ENCODE peak calls at places on chromosome 17, in five cellular contexts. I is sigmoid colon, D is uterus, O is stomach, H is IMR-90. M is an unnamed sample. For H3K4me1, the result is how much of the 10 kb centered on the place peaks cover.

GRCh38 chr17:35448214-35448898 is at the start of gene SLFN13:
- DNase-seq in H (peak), I (peak), O (peak), D (peak), M (peak)

GRCh38 chr17:75151893-75152292 is 2.4 kb downstream of the JPT1 start:
- DNase-seq in O (no peak), H (peak), D (no peak), I (no peak), M (no peak)

GRCh38 chr17:46869296-46869695 is 17.9 kb downstream of the WNT9B start:
- DNase-seq in I (no peak), H (no peak), O (no peak), D (no peak), M (no peak)

GRCh38 chr17:47810200-47810821 is 11.3 kb downstream of the OSBPL7 start:
- DNase-seq in D (no peak), O (peak), I (peak), H (peak), M (no peak)

GRCh38 chr17:28548417-28549130 is 3.9 kb downstream of the UNC119 start:
- DNase-seq in D (no peak), O (no peak), H (no peak), I (no peak), M (no peak)

GRCh38 chr17:42543190-42544079 is 7.4 kb downstream of the NAGLU start:
- DNase-seq in I (no peak), D (no peak), O (no peak), H (no peak), M (no peak)

GRCh38 chr17:2549392-2550211 is 37.9 kb upstream of the METTL16 start:
- DNase-seq in H (no peak), D (no peak), I (no peak), O (no peak), M (no peak)

GRCh38 chr17:73142763-73143395 is 21.9 kb upstream of the SSTR2 start:
- DNase-seq in D (no peak), O (no peak), H (peak), I (no peak), M (no peak)

GRCh38 chr17:33385713-33386112 is 92.6 kb upstream of the ASIC2 start:
- DNase-seq in D (no peak), I (no peak), O (no peak), H (no peak), M (no peak)

GRCh38 chr17:77996256-77996655 is 37.8 kb downstream of the TNRC6C start:
- DNase-seq in H (no peak), D (no peak), O (no peak), I (no peak), M (no peak)

GRCh38 chr17:50311112-50311460 is 34.8 kb upstream of the XYLT2 start:
- DNase-seq in H (no peak), I (no peak), O (no peak), D (no peak), M (no peak)

GRCh38 chr17:79920751-79921410 is 81.6 kb upstream of the CBX4 start:
- DNase-seq in D (no peak), O (no peak), I (no peak), H (no peak), M (peak)

GRCh38 chr17:74257311-74257710 is 16.7 kb upstream of the DNAI2 start:
- DNase-seq in I (no peak), H (no peak), D (no peak), O (no peak), M (no peak)

GRCh38 chr17:35493040-35493439 is 44.4 kb downstream of the SLFN12L start:
- DNase-seq in D (no peak), O (no peak), I (no peak), H (no peak), M (no peak)

GRCh38 chr17:27475070-27475673 is 18.9 kb downstream of the KSR1 start:
- DNase-seq in H (no peak), I (no peak), O (no peak), D (no peak), M (no peak)

GRCh38 chr17:31488264-31488981 is 96.9 kb downstream of the RAB11FIP4 start:
- DNase-seq in I (no peak), D (no peak), H (no peak), O (peak), M (peak)

GRCh38 chr17:51064061-51064735 is 56.5 kb downstream of the SPAG9 start:
- DNase-seq in O (no peak), I (no peak), D (no peak), H (no peak), M (no peak)

GRCh38 chr17:8254881-8255280 is 5.8 kb downstream of the PFAS start:
- DNase-seq in I (no peak), O (no peak), D (no peak), H (no peak), M (no peak)

GRCh38 chr17:50426814-50427787 is 1.1 kb downstream of the ACSF2 start:
- DNase-seq in O (peak), D (no peak), H (peak), I (peak), M (peak)

GRCh38 chr17:2253768-2254406 is 49.7 kb downstream of the SMG6 start:
- DNase-seq in O (no peak), D (no peak), H (no peak), I (no peak), M (no peak)

GRCh38 chr17:9666461-9667050 is 21.2 kb downstream of the USP43 start:
- DNase-seq in H (no peak), I (no peak), O (no peak), D (no peak), M (no peak)

GRCh38 chr17:78019367-78019975 is 61.0 kb downstream of the TNRC6C start:
- DNase-seq in I (no peak), H (peak), D (no peak), O (no peak), M (no peak)

GRCh38 chr17:12659500-12659899 is 6.2 kb upstream of the MYOCD start:
- DNase-seq in H (peak), D (no peak), O (no peak), I (no peak), M (no peak)

GRCh38 chr17:31564291-31564690 is 172.8 kb downstream of the RAB11FIP4 start:
- DNase-seq in O (no peak), D (no peak), H (no peak), I (no peak), M (no peak)

GRCh38 chr17:74870512-74870911 is 2.3 kb downstream of the FDXR start:
- DNase-seq in I (no peak), O (no peak), H (peak), D (peak), M (no peak)

GRCh38 chr17:36089888-36090836 is at the start of gene CCL3:
- DNase-seq in D (no peak), O (no peak), I (no peak), H (no peak), M (no peak)

GRCh38 chr17:51078009-51078592 is 42.6 kb downstream of the SPAG9 start:
- DNase-seq in O (no peak), I (no peak), H (no peak), D (no peak), M (no peak)

GRCh38 chr17:17749921-17750320 is 68.7 kb downstream of the RAI1 start:
- DNase-seq in H (peak), I (no peak), D (no peak), O (peak), M (peak)

DNA sequence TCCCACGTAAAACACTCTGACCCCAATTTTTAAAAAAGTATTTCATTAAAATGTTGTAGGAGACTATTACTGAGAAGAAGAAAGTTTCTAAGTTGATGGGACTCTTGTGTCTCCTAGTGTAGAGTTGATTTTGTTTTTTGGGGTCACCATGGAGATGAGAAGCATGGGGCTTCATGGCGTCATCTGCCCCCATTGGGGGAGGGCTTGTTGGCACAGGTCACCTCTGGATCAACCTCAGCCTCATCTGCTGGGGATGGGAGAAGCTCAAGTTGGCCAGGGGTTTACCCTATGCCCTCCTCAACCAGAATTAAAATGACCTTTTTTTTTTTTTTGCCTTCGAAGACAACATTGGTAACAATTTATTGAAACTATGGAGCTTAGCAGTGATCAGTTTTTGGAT is 28.3 kb downstream of the MSI2 start:
- DNase-seq in H (no peak), D (no peak), O (no peak), I (no peak), M (no peak)
- H3K4me1 ChIP-seq in H (under half), D (under half), O (under half), I (under half), M (under half)

GRCh38 chr17:3968886-3969524 is 4.8 kb upstream of the ATP2A3 start:
- DNase-seq in H (no peak), O (no peak), D (no peak), I (no peak), M (no peak)
- TF ChIP-seq POLR2A in H (no peak), O (no peak), D (no peak), I (no peak), M (no peak)

DNA sequence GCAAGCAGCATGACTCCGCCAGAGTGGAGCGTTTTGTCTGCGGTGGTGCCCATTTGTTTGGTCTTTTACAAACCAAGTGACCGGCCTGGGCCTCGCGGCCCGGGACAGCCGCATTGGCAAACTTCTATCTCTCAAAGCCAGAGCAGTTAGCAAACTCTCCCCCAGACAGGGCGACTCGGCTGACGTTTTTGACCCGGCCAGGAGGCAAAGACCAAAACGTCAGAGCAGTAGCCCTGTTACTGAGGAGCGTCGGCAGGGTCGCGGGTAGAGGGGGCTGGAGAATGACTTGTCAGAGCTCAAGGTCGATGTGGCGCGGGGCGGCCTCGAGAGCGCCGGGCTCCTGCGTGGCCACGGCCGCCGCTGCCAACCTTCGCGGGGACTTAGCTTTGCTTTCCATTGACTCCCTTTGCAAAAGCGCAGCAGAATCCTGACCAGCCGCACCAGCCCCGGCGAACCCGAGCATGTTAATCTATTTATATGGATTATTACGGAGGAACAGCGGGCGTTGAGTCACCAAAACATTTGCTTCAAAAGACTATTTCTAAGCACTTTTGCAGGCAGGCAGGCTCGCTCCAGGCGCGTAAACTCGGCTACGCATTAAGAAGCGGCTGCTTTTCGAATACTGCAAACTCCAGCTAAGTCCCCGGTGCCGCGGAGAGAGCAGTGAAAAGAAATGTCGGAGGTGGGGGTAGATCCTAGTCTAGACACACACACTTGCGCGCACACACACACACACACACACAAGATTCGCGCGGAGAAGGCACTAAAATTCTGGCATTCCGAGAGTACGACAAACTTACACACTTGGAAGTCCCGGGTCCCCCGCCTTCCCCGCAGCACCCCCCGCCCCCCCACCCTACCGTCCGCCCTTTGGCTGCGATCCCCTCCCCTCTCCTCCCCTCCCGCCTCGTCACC is 600 bp upstream of the SOX9 start:
- DNase-seq in D (no peak), H (peak), O (peak), I (peak), M (peak)
- H3K27ac ChIP-seq in D (no peak), H (peak), O (peak), I (peak), M (peak)

DNA sequence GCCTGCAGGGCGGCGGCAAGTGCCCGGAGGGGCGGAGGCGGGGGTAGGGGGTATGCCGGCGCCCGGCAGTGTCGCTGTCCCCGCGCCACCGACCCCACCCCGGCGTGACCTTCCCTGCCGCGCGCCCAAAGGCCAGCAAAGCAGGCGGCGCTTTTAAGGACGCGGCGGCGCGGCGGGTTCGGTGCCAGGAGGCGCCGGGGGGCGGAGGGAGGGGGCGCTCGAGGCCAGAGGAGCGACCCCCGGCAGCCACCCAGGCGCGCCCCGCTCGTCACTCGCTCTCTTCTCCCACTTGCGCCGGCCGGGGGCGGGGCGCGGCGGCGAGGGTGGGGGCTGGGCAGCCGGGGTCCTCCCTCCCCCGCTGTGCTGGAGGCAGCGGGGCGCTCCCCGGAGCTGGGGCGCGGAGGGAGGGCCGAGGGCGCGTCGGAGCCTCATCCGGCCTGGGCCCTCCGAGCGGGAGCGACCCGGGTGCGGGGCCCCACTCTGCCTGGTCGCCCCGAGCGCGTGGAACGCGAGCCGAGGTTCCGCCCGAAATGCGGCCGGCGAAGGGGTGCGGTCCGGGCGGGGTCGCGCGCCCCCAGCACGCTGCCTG is 8.5 kb upstream of the BAHCC1 start:
- DNase-seq in D (peak), O (peak), I (no peak), H (no peak), M (no peak)
- H3K4me1 ChIP-seq in D (under half), O (half or more), I (half or more), H (under half), M (under half)

GRCh38 chr17:58337600-58338453 is 9.2 kb upstream of the TSPOAP1 start:
- DNase-seq in I (peak), H (peak), O (peak), D (peak), M (peak)
- TF ChIP-seq POLR2A in I (peak), H (no peak), O (no peak), D (peak), M (peak)

GRCh38 chr17:4592240-4593005 is 8.1 kb downstream of the SMTNL2 start:
- DNase-seq in I (no peak), D (no peak), H (no peak), O (no peak), M (no peak)
- H3K27ac ChIP-seq in I (no peak), D (no peak), H (no peak), O (no peak), M (no peak)

GRCh38 chr17:4073983-4074830 is 68.6 kb downstream of the ZZEF1 start:
- DNase-seq in H (no peak), O (peak), D (no peak), I (no peak), M (peak)
- H3K4me1 ChIP-seq in H (under half), O (under half), D (under half), I (under half), M (under half)

DNA sequence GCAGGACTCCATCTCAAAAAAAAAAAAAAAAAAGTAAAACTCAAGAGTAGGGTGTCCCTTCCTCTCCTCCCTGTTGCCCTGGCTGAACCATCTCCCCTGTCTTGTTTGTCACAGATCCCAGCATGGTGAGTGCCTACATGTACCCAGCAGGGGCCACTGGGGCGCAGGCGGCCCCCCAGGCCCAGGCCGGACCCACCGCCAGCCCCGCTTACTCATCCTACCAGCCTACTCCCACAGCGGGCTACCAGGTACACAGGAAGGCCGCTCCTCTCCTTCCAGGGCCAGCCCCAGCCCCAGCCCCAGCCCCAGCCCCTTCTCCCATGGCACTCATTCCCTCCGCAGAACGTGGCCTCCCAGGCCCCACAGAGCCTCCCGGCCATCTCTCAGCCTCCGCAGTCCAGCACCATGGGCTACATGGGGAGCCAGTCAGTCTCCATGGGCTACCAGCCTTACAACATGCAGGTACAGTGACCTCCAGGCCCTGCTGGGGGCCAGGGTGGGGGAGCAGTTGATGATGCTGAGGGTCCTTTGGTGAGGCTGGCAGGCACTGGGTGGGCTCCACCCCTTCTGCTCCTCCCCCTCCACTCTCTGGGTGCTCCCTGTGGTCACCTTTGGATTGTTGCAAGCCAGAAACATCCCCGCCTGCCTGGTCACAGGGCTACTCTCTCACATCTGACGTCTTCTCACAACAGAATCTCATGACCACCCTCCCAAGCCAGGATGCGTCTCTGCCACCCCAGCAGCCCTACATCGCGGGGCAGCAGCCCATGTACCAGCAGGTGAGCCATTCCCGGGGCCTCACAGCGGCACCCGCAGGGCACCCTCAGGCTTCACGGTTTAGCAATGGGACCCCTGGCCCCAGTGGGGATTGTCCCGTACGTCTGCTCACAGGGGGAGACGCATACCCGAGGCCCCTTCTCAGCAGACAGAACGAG is 2.5 kb upstream of the MRPL12 start:
- DNase-seq in D (no peak), I (no peak), O (no peak), H (no peak), M (no peak)
- TF ChIP-seq POLR2A in D (no peak), I (no peak), O (no peak), H (no peak), M (no peak)